ENCODE peak calls at places on chromosomes 16 and 17, in ten cellular contexts. W, Y, G, U, J, R, A, H, Q and O are unnamed samples.

GRCh38 chr17:234163-235047 is 53.0 kb upstream of the DOC2B start:
- DNase-seq in W (no peak), Y (no peak), G (no peak), U (no peak), J (no peak), R (no peak), A (no peak), H (no peak), Q (no peak), O (no peak)

GRCh38 chr17:65374966-65375365 is 186.5 kb downstream of the AXIN2 start:
- DNase-seq in W (no peak), Y (no peak), G (no peak), U (no peak), J (no peak), R (no peak), A (no peak), H (no peak), Q (no peak), O (no peak)

GRCh38 chr16:180921-181667 is 835 bp downstream of the HBQ1 start:
- DNase-seq in W (peak), Y (peak), G (peak), U (peak), J (peak), R (peak), A (peak), H (no peak), Q (peak), O (peak)

GRCh38 chr16:50816901-50817555 is 75.1 kb downstream of the CYLD start:
- DNase-seq in W (no peak), Y (no peak), G (no peak), U (no peak), J (no peak), R (no peak), A (no peak), H (no peak), Q (no peak), O (no peak)

GRCh38 chr17:63537991-63538692 is 12.1 kb upstream of the DCAF7 start:
- DNase-seq in W (no peak), Y (no peak), G (peak), U (peak), J (no peak), R (peak), A (no peak), H (no peak), Q (no peak), O (no peak)

GRCh38 chr17:16933317-16934132 is 38.4 kb downstream of the TNFRSF13B start:
- DNase-seq in W (no peak), Y (no peak), G (no peak), U (no peak), J (no peak), R (no peak), A (no peak), H (no peak), Q (no peak), O (no peak)

GRCh38 chr17:64008830-64009229 is 10.7 kb downstream of the PRR29 start:
- DNase-seq in W (no peak), Y (no peak), G (no peak), U (no peak), J (no peak), R (no peak), A (no peak), H (no peak), Q (no peak), O (no peak)

GRCh38 chr16:51376080-51376479 is 225.0 kb upstream of the SALL1 start:
- DNase-seq in W (no peak), Y (no peak), G (no peak), U (no peak), J (no peak), R (no peak), A (no peak), H (no peak), Q (no peak), O (no peak)